ENCODE peak calls at places on chromosome 20, in eight cellular contexts. Y is PC-3, J is thyroid gland, U is GM23248, Q is cardiac muscle cell, B is adrenal gland, E is aorta, A is H1. G is an unnamed sample. For H3K9me3 and H3K4me1, the result is how much of the 10 kb centered on the place peaks cover.

GRCh38 chr20:57647933-57648785 is 27.9 kb upstream of the ZBP1 start:
- DNase-seq in Y (no peak), J (peak), U (no peak), Q (no peak), B (no peak), E (no peak), A (no peak), G (no peak)

GRCh38 chr20:1895674-1896496 is 678 bp downstream of the SIRPA start:
- DNase-seq in Y (no peak), J (peak), U (peak), Q (no peak), B (peak), E (peak), A (peak), G (no peak)

GRCh38 chr20:38290829-38291581 is 13.0 kb upstream of the BPI start:
- DNase-seq in Y (peak), J (no peak), U (peak), Q (no peak), B (no peak), E (peak), A (peak), G (no peak)

GRCh38 chr20:47713941-47714450 is 71.3 kb downstream of the SULF2 start:
- DNase-seq in Y (no peak), J (peak), U (peak), Q (no peak), B (peak), E (no peak), A (no peak), G (no peak)

GRCh38 chr20:52318601-52319000 is 127.0 kb upstream of the ZFP64 start:
- DNase-seq in Y (no peak), J (no peak), U (no peak), Q (no peak), B (no peak), E (no peak), A (no peak), G (no peak)

GRCh38 chr20:52926505-52926904 is 45.7 kb upstream of the TSHZ2 start:
- DNase-seq in Y (no peak), J (no peak), U (peak), Q (no peak), B (no peak), E (no peak), A (no peak), G (no peak)

GRCh38 chr20:52889225-52889624 is 82.9 kb upstream of the TSHZ2 start:
- DNase-seq in Y (peak), J (no peak), U (peak), Q (no peak), B (no peak), E (no peak), A (no peak), G (no peak)

GRCh38 chr20:61940491-61940890 is 125.2 kb downstream of the TAF4 start:
- DNase-seq in Y (no peak), J (no peak), U (no peak), Q (no peak), B (no peak), E (no peak), A (peak), G (no peak)

GRCh38 chr20:47456952-47457724 is 44.5 kb upstream of the NCOA3 start:
- DNase-seq in Y (peak), J (no peak), U (peak), Q (no peak), B (no peak), E (no peak), A (no peak), G (no peak)

GRCh38 chr20:4435210-4435609 is 286.5 kb upstream of the PRND start:
- DNase-seq in Y (no peak), J (no peak), U (peak), Q (no peak), B (no peak), E (no peak), A (no peak), G (no peak)

DNA sequence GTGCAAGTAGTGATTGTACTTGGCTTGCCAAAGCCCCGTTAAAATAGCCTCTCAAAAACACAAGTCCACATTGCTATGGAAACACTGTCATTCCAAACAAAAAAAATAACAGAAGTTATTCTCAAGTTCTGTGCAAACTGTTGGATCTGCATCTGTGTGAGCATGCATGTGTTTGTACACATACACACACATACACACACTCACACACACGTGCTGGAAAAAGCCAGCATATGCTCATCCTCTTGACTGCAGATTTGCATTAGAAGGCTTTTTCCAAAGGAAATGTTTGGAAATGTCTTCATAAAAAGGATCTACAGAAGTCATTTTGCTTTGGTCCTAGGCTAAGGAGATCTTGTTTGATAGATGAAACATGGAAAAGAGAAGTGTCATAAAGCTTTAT is 13.4 kb upstream of the CBLN4 start:
- DNase-seq in Y (no peak), J (no peak), U (no peak), Q (no peak), B (no peak), E (no peak), A (no peak), G (no peak)
- H3K9me3 ChIP-seq in Y (under half), J (under half), U (under half), Q (under half), B (under half), E (under half), A (half or more), G (under half)

GRCh38 chr20:36487069-36487468 is 54.2 kb upstream of the MYL9 start:
- DNase-seq in Y (no peak), J (no peak), U (no peak), Q (no peak), B (peak), E (no peak), A (no peak), G (no peak)
- H3K4me1 ChIP-seq in Y (under half), J (half or more), U (half or more), Q (under half), B (under half), E (under half), A (under half), G (under half)

GRCh38 chr20:29756664-29757063 is 1500.8 kb upstream of the DEFB115 start:
- DNase-seq in Y (no peak), J (no peak), U (no peak), Q (no peak), B (no peak), E (no peak), A (no peak), G (no peak)
- H3K9me3 ChIP-seq in Y (under half), J (under half), U (under half), Q (under half), B (under half), E (under half), A (under half), G (under half)

DNA sequence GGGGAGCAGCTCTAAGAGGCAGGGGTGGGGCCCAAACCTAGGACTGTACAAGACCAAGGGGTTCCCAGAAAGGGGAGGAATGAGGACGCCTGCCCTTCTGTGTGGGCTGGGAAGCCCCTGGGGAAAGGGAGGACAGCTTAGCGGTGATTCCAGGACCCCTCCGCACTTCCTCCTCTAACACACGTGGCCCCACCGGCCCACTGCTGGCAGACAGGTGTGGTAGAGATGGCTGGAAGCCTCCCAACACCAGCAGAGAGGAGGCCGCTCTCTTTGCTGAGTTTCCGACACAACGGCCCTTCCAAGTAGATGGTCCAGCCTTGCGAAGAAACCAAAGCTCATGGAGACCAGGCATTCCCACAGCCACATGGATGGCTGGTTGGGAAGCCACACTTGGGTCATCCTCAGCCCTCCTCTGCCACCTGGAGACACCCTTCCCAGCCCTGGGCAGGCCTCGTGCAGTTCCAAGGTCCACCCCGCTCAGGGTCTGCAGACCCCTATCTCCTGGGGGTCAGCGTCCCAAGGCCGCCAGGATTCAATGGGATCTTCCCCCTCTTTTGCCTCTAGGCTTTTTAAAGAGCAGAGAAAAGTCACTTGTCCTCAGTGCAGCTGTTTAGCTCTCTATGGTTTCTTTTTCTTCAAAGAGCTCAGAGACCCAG is 43.9 kb downstream of the RRBP1 start:
- DNase-seq in Y (no peak), J (no peak), U (no peak), Q (no peak), B (no peak), E (no peak), A (no peak), G (no peak)
- H3K4me1 ChIP-seq in Y (under half), J (half or more), U (under half), Q (under half), B (under half), E (under half), A (under half), G (under half)